ENCODE peak calls at places on chromosome 10, in four cellular contexts. E, X, U and V are unnamed samples. For H3K36me3, the result is how much of the 10 kb centered on the place peaks cover.

GRCh38 chr10:85917601-85918000 is 449.0 kb downstream of the GRID1 start:
- DNase-seq in E (no peak), X (no peak), U (no peak), V (no peak)

GRCh38 chr10:128063736-128064614 is 62.2 kb downstream of the MKI67 start:
- DNase-seq in E (peak), X (no peak), U (peak), V (no peak)

GRCh38 chr10:18216482-18216881 is 76.3 kb downstream of the CACNB2 start:
- DNase-seq in E (no peak), X (no peak), U (no peak), V (peak)

GRCh38 chr10:18483787-18484186 is 167.6 kb downstream of the NSUN6 start:
- DNase-seq in E (no peak), X (no peak), U (no peak), V (no peak)

GRCh38 chr10:125296598-125296997 is 136.2 kb upstream of the CTBP2 start:
- DNase-seq in E (no peak), X (no peak), U (no peak), V (no peak)

GRCh38 chr10:103649654-103650423 is 156.3 kb downstream of the NEURL1 start:
- DNase-seq in E (no peak), X (no peak), U (no peak), V (no peak)

GRCh38 chr10:133378251-133379096 is 588 bp upstream of the PAOX start:
- DNase-seq in E (peak), X (peak), U (peak), V (peak)

GRCh38 chr10:31059323-31059722 is 27.7 kb upstream of the ZNF438 start:
- DNase-seq in E (no peak), X (no peak), U (no peak), V (no peak)

GRCh38 chr10:74056081-74056818 is 58.3 kb downstream of the VCL start:
- DNase-seq in E (no peak), X (no peak), U (no peak), V (peak)

GRCh38 chr10:132724436-132724835 is 61.5 kb downstream of the NKX6-2 start:
- DNase-seq in E (no peak), X (no peak), U (no peak), V (no peak)

GRCh38 chr10:133357293-133358151 is at the start of gene FUOM:
- DNase-seq in E (no peak), X (peak), U (peak), V (peak)

GRCh38 chr10:12341526-12341925 is 7.8 kb upstream of the CAMK1D start:
- DNase-seq in E (no peak), X (no peak), U (no peak), V (no peak)

GRCh38 chr10:27714349-27714748 is 31.3 kb downstream of the MKX start:
- DNase-seq in E (no peak), X (no peak), U (no peak), V (no peak)

GRCh38 chr10:65811931-65812525 is 1113.8 kb upstream of the LRRTM3 start:
- DNase-seq in E (no peak), X (no peak), U (no peak), V (no peak)

GRCh38 chr10:8468477-8468876 is 414.0 kb downstream of the GATA3 start:
- DNase-seq in E (no peak), X (no peak), U (no peak), V (no peak)

GRCh38 chr10:111113238-111113960 is 36.6 kb downstream of the ADRA2A start:
- DNase-seq in E (no peak), X (no peak), U (no peak), V (no peak)

GRCh38 chr10:112815238-112816032 is 134.6 kb upstream of the TCF7L2 start:
- DNase-seq in E (no peak), X (no peak), U (no peak), V (no peak)

GRCh38 chr10:32985341-32985764 is 27.3 kb upstream of the ITGB1 start:
- DNase-seq in E (no peak), X (no peak), U (no peak), V (no peak)

GRCh38 chr10:3766046-3766761 is 18.8 kb downstream of the KLF6 start:
- DNase-seq in E (no peak), X (no peak), U (no peak), V (no peak)

GRCh38 chr10:46268076-46268881 is 18.5 kb upstream of the ANTXRL start:
- DNase-seq in E (no peak), X (peak), U (peak), V (no peak)

GRCh38 chr10:129305046-129305445 is 162.0 kb upstream of the MGMT start:
- DNase-seq in E (no peak), X (no peak), U (no peak), V (no peak)

GRCh38 chr10:119424591-119424975 is 117.9 kb downstream of the RGS10 start:
- DNase-seq in E (no peak), X (no peak), U (no peak), V (no peak)

GRCh38 chr10:132111121-132111731 is 45.5 kb downstream of the JAKMIP3 start:
- DNase-seq in E (peak), X (no peak), U (peak), V (peak)

GRCh38 chr10:71494980-71495381 is 98.3 kb downstream of the CDH23 start:
- DNase-seq in E (no peak), X (no peak), U (peak), V (no peak)

GRCh38 chr10:16999665-17000451 is 129.8 kb downstream of the CUBN start:
- DNase-seq in E (no peak), X (no peak), U (no peak), V (no peak)

GRCh38 chr10:12638103-12638502 is 288.8 kb downstream of the CAMK1D start:
- DNase-seq in E (no peak), X (peak), U (no peak), V (no peak)

GRCh38 chr10:132774905-132775863 is 10.8 kb downstream of the NKX6-2 start:
- DNase-seq in E (no peak), X (peak), U (no peak), V (peak)

DNA sequence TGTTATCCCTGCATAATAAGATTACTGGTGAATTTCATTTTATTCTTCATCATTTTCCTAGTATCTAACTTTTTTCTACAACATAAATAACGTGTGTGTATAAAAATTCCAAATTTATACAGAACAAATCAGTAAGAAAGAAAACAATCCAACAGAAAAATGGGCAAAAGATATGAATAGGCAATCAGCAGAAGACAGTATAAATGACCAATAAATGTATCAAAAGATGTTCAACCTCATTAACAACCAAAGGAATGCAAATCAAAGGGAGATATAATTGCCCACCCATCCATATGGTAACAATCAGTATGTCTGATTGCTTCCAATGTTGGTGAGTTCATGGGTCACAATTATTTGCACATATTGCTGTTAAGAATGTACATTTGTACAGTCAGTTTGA is 13.5 kb downstream of the ERLIN1 start:
- DNase-seq in E (no peak), X (no peak), U (no peak), V (no peak)
- H3K36me3 ChIP-seq in E (half or more), X (under half), U (under half), V (under half)

DNA sequence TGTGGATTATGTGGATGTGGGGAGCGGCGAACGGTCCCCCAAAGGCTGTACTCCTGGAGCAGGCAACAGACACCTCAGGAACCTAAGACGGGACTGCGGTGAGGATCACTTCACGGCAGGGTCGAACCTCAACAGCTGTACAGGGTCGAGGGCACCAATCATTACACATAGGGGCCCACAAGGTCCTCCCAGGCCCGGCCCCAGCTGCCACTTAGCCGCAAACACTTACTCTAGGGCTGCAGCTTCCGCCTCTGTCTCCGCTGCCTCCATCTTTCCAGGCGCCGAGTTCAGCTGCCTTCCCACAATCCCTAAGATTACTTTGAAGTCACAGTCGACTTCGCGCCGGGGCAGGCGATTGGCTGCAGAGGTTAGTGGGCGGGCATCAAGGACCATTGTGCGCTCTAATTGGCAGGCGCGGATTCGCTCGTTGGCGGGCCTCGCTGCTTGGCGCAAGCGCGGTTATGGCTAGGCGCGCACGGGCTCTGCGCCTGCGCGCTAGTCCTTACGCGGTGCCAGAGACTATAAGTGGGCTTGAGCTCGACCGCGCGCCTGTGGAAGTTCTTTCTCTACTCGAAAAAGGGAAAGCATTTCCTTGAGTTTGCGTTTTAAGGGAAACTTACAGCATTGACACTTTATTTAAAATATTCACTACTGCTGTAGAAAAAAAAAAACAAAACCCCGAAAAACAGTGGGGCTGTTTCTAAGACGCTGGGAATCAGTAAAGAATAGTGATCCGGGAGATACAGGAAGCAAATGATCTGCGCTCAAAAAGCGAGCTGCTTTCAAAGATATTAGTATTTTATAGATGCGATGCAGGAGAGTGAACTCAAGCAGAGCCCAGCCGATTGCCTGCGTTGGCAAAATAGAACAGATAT is at the start of gene ZWINT:
- DNase-seq in E (peak), X (peak), U (peak), V (peak)
- TF ChIP-seq POLR2A in E (no peak), X (peak), U (no peak), V (no peak)

GRCh38 chr10:63133056-63133786 is at the start of gene NRBF2:
- DNase-seq in E (peak), X (peak), U (peak), V (peak)
- TF ChIP-seq CTCF in E (no peak), X (no peak), U (no peak), V (peak)

GRCh38 chr10:60797200-60797599 is 18.9 kb downstream of the CDK1 start:
- DNase-seq in E (no peak), X (no peak), U (no peak), V (no peak)
- H3K36me3 ChIP-seq in E (under half), X (under half), U (under half), V (under half)

DNA sequence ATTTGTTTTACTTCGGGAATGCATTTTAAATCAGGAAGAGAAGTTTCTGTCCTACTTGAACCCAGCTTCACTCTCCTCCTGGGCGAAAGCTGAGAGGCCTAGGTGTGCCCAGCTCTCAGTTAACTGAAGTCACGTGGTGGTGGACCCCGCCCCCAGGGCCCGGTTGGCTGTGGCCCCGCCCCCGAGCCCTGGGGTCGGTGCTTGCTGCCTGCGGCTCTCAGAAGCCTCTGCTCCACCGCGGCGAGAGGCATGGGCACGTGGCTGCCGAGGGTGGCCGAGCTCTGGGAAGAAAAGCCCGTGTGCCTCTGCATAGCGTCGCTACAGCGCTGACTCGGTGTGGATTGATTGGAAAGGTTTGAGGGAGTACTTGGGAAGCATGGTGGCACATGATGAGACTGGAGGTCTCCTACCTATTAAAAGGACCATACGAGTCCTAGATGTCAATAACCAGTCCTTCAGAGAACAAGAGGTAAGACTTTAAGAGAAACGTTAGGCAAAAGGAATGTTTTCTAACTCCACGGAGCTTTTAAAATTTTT is 34.1 kb downstream of the NET1 start:
- DNase-seq in E (peak), X (peak), U (peak), V (peak)
- TF ChIP-seq POLR2A in E (peak), X (peak), U (peak), V (peak)

GRCh38 chr10:92965314-92965713 is 95.3 kb upstream of the CYP26C1 start:
- DNase-seq in E (no peak), X (no peak), U (no peak), V (no peak)
- TF ChIP-seq CTCF in E (peak), X (peak), U (peak), V (peak)

DNA sequence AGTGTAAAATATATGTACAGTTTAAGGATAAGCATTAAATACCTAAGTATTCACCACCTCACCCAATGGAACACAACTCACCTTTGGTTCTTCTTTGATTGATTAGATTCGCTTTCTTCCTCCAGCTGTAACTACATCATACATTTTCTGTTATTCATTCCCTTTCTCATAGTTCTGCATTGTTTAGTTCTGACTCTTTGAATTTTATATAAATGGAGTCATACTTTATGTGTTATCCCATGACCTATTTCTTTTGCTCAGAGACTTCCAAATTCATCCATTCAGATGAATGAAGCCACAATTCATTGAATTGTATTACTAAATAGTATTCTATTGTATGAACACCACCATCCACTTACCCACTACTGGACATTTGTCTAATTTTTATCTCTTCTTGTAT is 12.3 kb downstream of the THNSL1 start:
- DNase-seq in E (no peak), X (no peak), U (no peak), V (no peak)
- H3K36me3 ChIP-seq in E (under half), X (under half), U (under half), V (under half)

GRCh38 chr10:68720793-68721672 is at the start of gene CCAR1:
- DNase-seq in E (peak), X (peak), U (peak), V (peak)
- TF ChIP-seq POLR2A in E (peak), X (peak), U (peak), V (peak)